ENCODE peak calls at places on chromosomes 11 and 22, in eight cellular contexts. One of them, this sample, is unnamed.

GRCh38 chr11:16607675-16608644 is 130.5 kb upstream of the C11orf58 start:
- DNase-seq in fibroblast of the aortic adventitia: no peak
- DNase-seq in HuH-7.5: peak
- DNase-seq in aorta: peak
- DNase-seq in H7: peak
- DNase-seq in NCI-H1048: peak
- DNase-seq in AG08395: no peak
- DNase-seq in SJSA1: no peak
- DNase-seq in this sample: peak

GRCh38 chr11:27328602-27329001 is 34.4 kb downstream of the CCDC34 start:
- DNase-seq in H7: peak
- DNase-seq in AG08395: no peak
- DNase-seq in SJSA1: no peak
- DNase-seq in HuH-7.5: no peak
- DNase-seq in fibroblast of the aortic adventitia: no peak
- DNase-seq in aorta: no peak
- DNase-seq in NCI-H1048: no peak
- DNase-seq in this sample: no peak

GRCh38 chr11:130201026-130201425 is 41.4 kb downstream of the ST14 start:
- DNase-seq in fibroblast of the aortic adventitia: no peak
- DNase-seq in NCI-H1048: no peak
- DNase-seq in SJSA1: no peak
- DNase-seq in HuH-7.5: no peak
- DNase-seq in aorta: peak
- DNase-seq in AG08395: no peak
- DNase-seq in H7: no peak
- DNase-seq in this sample: no peak

GRCh38 chr11:19380375-19380774 is 139.6 kb upstream of the E2F8 start:
- DNase-seq in SJSA1: peak
- DNase-seq in aorta: no peak
- DNase-seq in AG08395: peak
- DNase-seq in NCI-H1048: no peak
- DNase-seq in H7: no peak
- DNase-seq in HuH-7.5: no peak
- DNase-seq in fibroblast of the aortic adventitia: peak
- DNase-seq in this sample: no peak

GRCh38 chr11:75423721-75424120 is 9.3 kb downstream of the KLHL35 start:
- DNase-seq in aorta: peak
- DNase-seq in AG08395: no peak
- DNase-seq in H7: no peak
- DNase-seq in SJSA1: no peak
- DNase-seq in HuH-7.5: no peak
- DNase-seq in fibroblast of the aortic adventitia: no peak
- DNase-seq in NCI-H1048: no peak
- DNase-seq in this sample: no peak

GRCh38 chr11:20611892-20612291 is 12.5 kb downstream of the SLC6A5 start:
- DNase-seq in AG08395: no peak
- DNase-seq in H7: no peak
- DNase-seq in fibroblast of the aortic adventitia: peak
- DNase-seq in HuH-7.5: no peak
- DNase-seq in NCI-H1048: no peak
- DNase-seq in SJSA1: no peak
- DNase-seq in aorta: no peak
- DNase-seq in this sample: no peak

GRCh38 chr22:44413211-44413610 is 84.8 kb downstream of the RTL6 start:
- DNase-seq in AG08395: no peak
- DNase-seq in aorta: peak
- DNase-seq in fibroblast of the aortic adventitia: no peak
- DNase-seq in SJSA1: no peak
- DNase-seq in HuH-7.5: no peak
- DNase-seq in H7: peak
- DNase-seq in NCI-H1048: no peak
- DNase-seq in this sample: no peak

GRCh38 chr11:77438487-77438886 is 35.4 kb downstream of the PAK1 start:
- DNase-seq in SJSA1: no peak
- DNase-seq in aorta: no peak
- DNase-seq in AG08395: no peak
- DNase-seq in fibroblast of the aortic adventitia: no peak
- DNase-seq in H7: no peak
- DNase-seq in HuH-7.5: no peak
- DNase-seq in NCI-H1048: no peak
- DNase-seq in this sample: no peak

GRCh38 chr11:37988031-37988430 is 1390.0 kb upstream of the RAG2 start:
- DNase-seq in SJSA1: no peak
- DNase-seq in NCI-H1048: no peak
- DNase-seq in HuH-7.5: no peak
- DNase-seq in AG08395: no peak
- DNase-seq in fibroblast of the aortic adventitia: peak
- DNase-seq in aorta: no peak
- DNase-seq in H7: no peak
- DNase-seq in this sample: no peak

GRCh38 chr22:45460288-45461109 is 42.2 kb upstream of the FBLN1 start:
- DNase-seq in H7: no peak
- DNase-seq in fibroblast of the aortic adventitia: peak
- DNase-seq in SJSA1: no peak
- DNase-seq in AG08395: peak
- DNase-seq in aorta: no peak
- DNase-seq in HuH-7.5: no peak
- DNase-seq in NCI-H1048: no peak
- DNase-seq in this sample: no peak

GRCh38 chr11:28072321-28072720 is 35.6 kb downstream of the KIF18A start:
- DNase-seq in SJSA1: no peak
- DNase-seq in NCI-H1048: no peak
- DNase-seq in HuH-7.5: no peak
- DNase-seq in AG08395: no peak
- DNase-seq in fibroblast of the aortic adventitia: peak
- DNase-seq in H7: no peak
- DNase-seq in aorta: no peak
- DNase-seq in this sample: no peak

GRCh38 chr11:16373768-16374167 is 17.4 kb upstream of the SOX6 start:
- DNase-seq in SJSA1: no peak
- DNase-seq in AG08395: no peak
- DNase-seq in NCI-H1048: no peak
- DNase-seq in H7: no peak
- DNase-seq in aorta: no peak
- DNase-seq in fibroblast of the aortic adventitia: no peak
- DNase-seq in HuH-7.5: no peak
- DNase-seq in this sample: no peak

GRCh38 chr11:67506426-67507032 is 1.4 kb upstream of the PITPNM1 start:
- DNase-seq in NCI-H1048: no peak
- DNase-seq in aorta: no peak
- DNase-seq in fibroblast of the aortic adventitia: no peak
- DNase-seq in AG08395: no peak
- DNase-seq in SJSA1: no peak
- DNase-seq in HuH-7.5: no peak
- DNase-seq in H7: no peak
- DNase-seq in this sample: no peak

GRCh38 chr22:46770151-46770641 is 7.7 kb downstream of the TBC1D22A start:
- DNase-seq in fibroblast of the aortic adventitia: no peak
- DNase-seq in HuH-7.5: no peak
- DNase-seq in SJSA1: no peak
- DNase-seq in NCI-H1048: no peak
- DNase-seq in aorta: peak
- DNase-seq in AG08395: no peak
- DNase-seq in H7: no peak
- DNase-seq in this sample: no peak

GRCh38 chr11:105152556-105152955 is 13.0 kb upstream of the CARD18 start:
- DNase-seq in aorta: no peak
- DNase-seq in H7: no peak
- DNase-seq in SJSA1: no peak
- DNase-seq in NCI-H1048: no peak
- DNase-seq in AG08395: no peak
- DNase-seq in fibroblast of the aortic adventitia: no peak
- DNase-seq in HuH-7.5: no peak
- DNase-seq in this sample: no peak

GRCh38 chr11:87437844-87438223 is 400.1 kb downstream of the TMEM135 start:
- DNase-seq in AG08395: peak
- DNase-seq in HuH-7.5: no peak
- DNase-seq in H7: no peak
- DNase-seq in aorta: no peak
- DNase-seq in SJSA1: peak
- DNase-seq in NCI-H1048: no peak
- DNase-seq in fibroblast of the aortic adventitia: peak
- DNase-seq in this sample: no peak

GRCh38 chr22:23219787-23220484 is 39.6 kb downstream of the BCR start:
- DNase-seq in SJSA1: peak
- DNase-seq in HuH-7.5: no peak
- DNase-seq in aorta: peak
- DNase-seq in AG08395: peak
- DNase-seq in fibroblast of the aortic adventitia: no peak
- DNase-seq in NCI-H1048: no peak
- DNase-seq in H7: no peak
- DNase-seq in this sample: no peak

GRCh38 chr11:66835762-66836405 is 7.4 kb upstream of the RCE1 start:
- DNase-seq in fibroblast of the aortic adventitia: peak
- DNase-seq in HuH-7.5: no peak
- DNase-seq in NCI-H1048: no peak
- DNase-seq in AG08395: no peak
- DNase-seq in SJSA1: no peak
- DNase-seq in H7: no peak
- DNase-seq in aorta: no peak
- DNase-seq in this sample: no peak

GRCh38 chr22:38335077-38335476 is 17.8 kb upstream of the CSNK1E start:
- DNase-seq in HuH-7.5: no peak
- DNase-seq in NCI-H1048: no peak
- DNase-seq in fibroblast of the aortic adventitia: no peak
- DNase-seq in H7: no peak
- DNase-seq in SJSA1: no peak
- DNase-seq in aorta: no peak
- DNase-seq in AG08395: no peak
- DNase-seq in this sample: no peak

GRCh38 chr11:29343465-29344333 is 673.1 kb downstream of the KCNA4 start:
- DNase-seq in H7: peak
- DNase-seq in SJSA1: peak
- DNase-seq in aorta: peak
- DNase-seq in NCI-H1048: peak
- DNase-seq in AG08395: peak
- DNase-seq in HuH-7.5: peak
- DNase-seq in fibroblast of the aortic adventitia: peak
- DNase-seq in this sample: peak

GRCh38 chr11:112999518-112999917 is 38.3 kb downstream of the NCAM1 start:
- DNase-seq in AG08395: no peak
- DNase-seq in H7: no peak
- DNase-seq in SJSA1: no peak
- DNase-seq in aorta: no peak
- DNase-seq in HuH-7.5: no peak
- DNase-seq in NCI-H1048: no peak
- DNase-seq in fibroblast of the aortic adventitia: no peak
- DNase-seq in this sample: no peak

GRCh38 chr22:19943665-19944026 is 2.0 kb upstream of the TXNRD2 start:
- DNase-seq in NCI-H1048: no peak
- DNase-seq in HuH-7.5: no peak
- DNase-seq in aorta: no peak
- DNase-seq in fibroblast of the aortic adventitia: peak
- DNase-seq in AG08395: peak
- DNase-seq in SJSA1: peak
- DNase-seq in H7: peak
- DNase-seq in this sample: no peak

This sample was measured in HEK293T.